ENCODE peak calls at places on chromosomes 5 and 9, in ten cellular contexts. One of them, this sample, is unnamed.

GRCh38 chr9:82466616-82467251 is 478.2 kb downstream of the SPATA31D1 start:
- DNase-seq in ovary: no peak
- DNase-seq in tibial nerve: no peak
- DNase-seq in stomach: no peak
- DNase-seq in suprapubic skin: no peak
- DNase-seq in transverse colon: no peak
- DNase-seq in HepG2: peak
- DNase-seq in A549: peak
- DNase-seq in K562: no peak
- DNase-seq in GM12878: no peak
- DNase-seq in this sample: no peak

GRCh38 chr5:63923914-63924313 is 38.3 kb downstream of the HTR1A start:
- DNase-seq in ovary: no peak
- DNase-seq in tibial nerve: no peak
- DNase-seq in stomach: peak
- DNase-seq in suprapubic skin: no peak
- DNase-seq in transverse colon: peak
- DNase-seq in HepG2: no peak
- DNase-seq in A549: peak
- DNase-seq in K562: no peak
- DNase-seq in GM12878: no peak
- DNase-seq in this sample: no peak

GRCh38 chr9:98146101-98146991 is 27.3 kb upstream of the TRIM14 start:
- DNase-seq in ovary: no peak
- DNase-seq in tibial nerve: no peak
- DNase-seq in stomach: peak
- DNase-seq in suprapubic skin: peak
- DNase-seq in transverse colon: peak
- DNase-seq in HepG2: peak
- DNase-seq in A549: peak
- DNase-seq in K562: no peak
- DNase-seq in GM12878: peak
- DNase-seq in this sample: peak

GRCh38 chr5:149580808-149581191 is 498 bp upstream of the ARHGEF37 start:
- DNase-seq in ovary: no peak
- DNase-seq in tibial nerve: no peak
- DNase-seq in stomach: no peak
- DNase-seq in suprapubic skin: no peak
- DNase-seq in transverse colon: no peak
- DNase-seq in HepG2: no peak
- DNase-seq in A549: no peak
- DNase-seq in K562: no peak
- DNase-seq in GM12878: no peak
- DNase-seq in this sample: no peak

GRCh38 chr5:133806847-133807246 is 161.6 kb downstream of the C5orf15 start:
- DNase-seq in ovary: no peak
- DNase-seq in tibial nerve: no peak
- DNase-seq in stomach: no peak
- DNase-seq in suprapubic skin: no peak
- DNase-seq in transverse colon: no peak
- DNase-seq in HepG2: no peak
- DNase-seq in A549: no peak
- DNase-seq in K562: no peak
- DNase-seq in GM12878: no peak
- DNase-seq in this sample: no peak

GRCh38 chr9:135581636-135582426 is 20.3 kb downstream of the PAEP start:
- DNase-seq in ovary: no peak
- DNase-seq in tibial nerve: no peak
- DNase-seq in stomach: peak
- DNase-seq in suprapubic skin: no peak
- DNase-seq in transverse colon: no peak
- DNase-seq in HepG2: no peak
- DNase-seq in A549: no peak
- DNase-seq in K562: no peak
- DNase-seq in GM12878: no peak
- DNase-seq in this sample: no peak

GRCh38 chr9:27086818-27087680 is 22.0 kb upstream of the TEK start:
- DNase-seq in ovary: no peak
- DNase-seq in tibial nerve: no peak
- DNase-seq in stomach: no peak
- DNase-seq in suprapubic skin: no peak
- DNase-seq in transverse colon: no peak
- DNase-seq in HepG2: no peak
- DNase-seq in A549: no peak
- DNase-seq in K562: no peak
- DNase-seq in GM12878: no peak
- DNase-seq in this sample: no peak

GRCh38 chr9:120829650-120830049 is 13.1 kb downstream of the PSMD5 start:
- DNase-seq in ovary: no peak
- DNase-seq in tibial nerve: no peak
- DNase-seq in stomach: no peak
- DNase-seq in suprapubic skin: no peak
- DNase-seq in transverse colon: no peak
- DNase-seq in HepG2: no peak
- DNase-seq in A549: no peak
- DNase-seq in K562: no peak
- DNase-seq in GM12878: no peak
- DNase-seq in this sample: no peak

GRCh38 chr5:78971998-78972397 is 13.1 kb downstream of the ARSB start:
- DNase-seq in ovary: no peak
- DNase-seq in tibial nerve: no peak
- DNase-seq in stomach: no peak
- DNase-seq in suprapubic skin: no peak
- DNase-seq in transverse colon: no peak
- DNase-seq in HepG2: no peak
- DNase-seq in A549: no peak
- DNase-seq in K562: no peak
- DNase-seq in GM12878: no peak
- DNase-seq in this sample: no peak

DNA sequence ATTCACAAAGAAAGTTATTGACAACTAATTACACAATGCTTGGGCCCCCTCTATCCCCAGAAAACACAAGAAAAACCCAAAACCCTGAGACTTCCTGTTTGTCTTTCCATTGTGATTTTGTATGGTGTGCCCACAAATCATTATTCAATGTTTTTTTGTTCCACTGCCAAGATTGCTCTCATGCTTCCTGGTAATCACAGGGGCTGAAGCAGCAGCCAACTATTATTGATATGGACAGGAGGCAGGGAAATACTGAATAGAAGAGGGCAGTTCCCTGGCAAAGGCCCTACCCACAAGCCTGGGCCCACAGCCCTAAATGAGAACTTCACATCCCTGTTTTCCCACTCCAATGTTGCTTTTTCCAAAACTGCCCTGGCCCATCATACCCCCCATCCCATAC is 21.5 kb upstream of the RFK start:
- DNase-seq in ovary: no peak
- DNase-seq in tibial nerve: no peak
- DNase-seq in stomach: peak
- DNase-seq in suprapubic skin: no peak
- DNase-seq in transverse colon: no peak
- DNase-seq in HepG2: no peak
- DNase-seq in A549: no peak
- DNase-seq in K562: no peak
- DNase-seq in GM12878: no peak
- DNase-seq in this sample: no peak
- TF ChIP-seq EP300 in ovary: no peak
- TF ChIP-seq EP300 in tibial nerve: no peak
- TF ChIP-seq EP300 in stomach: no peak
- TF ChIP-seq EP300 in suprapubic skin: no peak
- TF ChIP-seq EP300 in transverse colon: no peak
- TF ChIP-seq EP300 in HepG2: no peak
- TF ChIP-seq EP300 in A549: no peak
- TF ChIP-seq EP300 in K562: no peak
- TF ChIP-seq EP300 in GM12878: no peak
- TF ChIP-seq EP300 in this sample: no peak

DNA sequence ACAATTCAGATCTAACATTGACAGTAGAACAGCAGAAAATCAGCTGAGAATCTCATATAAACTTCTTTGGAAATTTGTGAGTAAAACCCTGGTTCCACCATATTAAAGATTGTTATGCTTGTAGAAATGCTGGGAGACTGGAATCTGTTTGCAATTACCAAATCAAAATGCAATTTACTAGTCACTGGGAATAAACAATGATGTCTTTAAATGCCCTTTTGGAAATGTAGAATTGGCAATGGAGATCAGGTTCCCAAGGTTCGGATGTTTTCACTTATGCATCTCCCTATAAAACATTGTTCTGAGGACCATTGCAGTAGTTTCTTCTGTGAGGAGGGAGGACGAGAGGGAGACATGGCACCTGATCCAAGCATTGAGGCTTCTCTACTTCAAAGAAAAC is 384.4 kb downstream of the TMEM167A start:
- DNase-seq in ovary: no peak
- DNase-seq in tibial nerve: no peak
- DNase-seq in stomach: no peak
- DNase-seq in suprapubic skin: no peak
- DNase-seq in transverse colon: no peak
- DNase-seq in HepG2: no peak
- DNase-seq in A549: no peak
- DNase-seq in K562: no peak
- DNase-seq in GM12878: no peak
- DNase-seq in this sample: no peak
- TF ChIP-seq EP300 in ovary: no peak
- TF ChIP-seq EP300 in tibial nerve: no peak
- TF ChIP-seq EP300 in stomach: no peak
- TF ChIP-seq EP300 in suprapubic skin: no peak
- TF ChIP-seq EP300 in transverse colon: no peak
- TF ChIP-seq EP300 in HepG2: no peak
- TF ChIP-seq EP300 in A549: no peak
- TF ChIP-seq EP300 in K562: no peak
- TF ChIP-seq EP300 in GM12878: no peak
- TF ChIP-seq EP300 in this sample: no peak

GRCh38 chr5:145341842-145342241 is 493.3 kb downstream of the PRELID2 start:
- DNase-seq in ovary: no peak
- DNase-seq in tibial nerve: no peak
- DNase-seq in stomach: no peak
- DNase-seq in suprapubic skin: no peak
- DNase-seq in transverse colon: no peak
- DNase-seq in HepG2: no peak
- DNase-seq in A549: peak
- DNase-seq in K562: no peak
- DNase-seq in GM12878: no peak
- DNase-seq in this sample: no peak

GRCh38 chr5:145350501-145350900 is 484.6 kb downstream of the PRELID2 start:
- DNase-seq in ovary: no peak
- DNase-seq in tibial nerve: no peak
- DNase-seq in stomach: no peak
- DNase-seq in suprapubic skin: no peak
- DNase-seq in transverse colon: no peak
- DNase-seq in HepG2: no peak
- DNase-seq in A549: no peak
- DNase-seq in K562: no peak
- DNase-seq in GM12878: no peak
- DNase-seq in this sample: no peak

GRCh38 chr5:145345883-145346282 is 489.3 kb downstream of the PRELID2 start:
- DNase-seq in ovary: no peak
- DNase-seq in tibial nerve: no peak
- DNase-seq in stomach: no peak
- DNase-seq in suprapubic skin: no peak
- DNase-seq in transverse colon: no peak
- DNase-seq in HepG2: no peak
- DNase-seq in A549: no peak
- DNase-seq in K562: no peak
- DNase-seq in GM12878: no peak
- DNase-seq in this sample: no peak

DNA sequence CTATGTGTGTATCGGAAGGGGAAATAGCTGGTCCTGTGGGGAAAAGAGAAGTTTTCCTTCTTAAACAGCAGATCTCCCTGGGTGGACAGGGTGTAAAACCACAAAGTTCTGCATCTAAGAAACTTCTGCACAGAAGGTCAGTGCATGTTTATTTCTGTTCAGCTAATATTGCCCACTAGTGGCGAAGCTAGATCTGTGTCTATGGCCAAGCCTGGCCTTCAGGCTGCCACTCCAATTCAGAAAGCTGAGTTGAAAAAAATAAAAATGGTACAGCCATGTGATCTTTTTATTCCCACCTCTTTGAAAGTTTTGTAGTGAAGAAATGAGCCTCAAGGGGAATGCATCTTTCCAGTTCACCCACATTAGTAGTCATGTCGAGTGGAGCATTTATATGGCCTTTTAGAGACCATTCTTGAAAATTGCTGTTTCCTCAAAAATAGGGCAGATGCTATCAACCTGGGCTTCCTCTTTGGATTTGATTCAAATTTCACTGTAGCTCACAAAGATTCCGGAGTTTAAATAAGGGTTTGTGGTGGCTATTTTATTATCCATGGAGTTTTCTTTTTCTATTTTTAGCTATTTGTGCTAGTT is 488.0 kb downstream of the PRELID2 start:
- DNase-seq in ovary: no peak
- DNase-seq in tibial nerve: no peak
- DNase-seq in stomach: no peak
- DNase-seq in suprapubic skin: no peak
- DNase-seq in transverse colon: no peak
- DNase-seq in HepG2: peak
- DNase-seq in A549: peak
- DNase-seq in K562: no peak
- DNase-seq in GM12878: no peak
- DNase-seq in this sample: no peak
- TF ChIP-seq EP300 in ovary: no peak
- TF ChIP-seq EP300 in tibial nerve: no peak
- TF ChIP-seq EP300 in stomach: no peak
- TF ChIP-seq EP300 in suprapubic skin: no peak
- TF ChIP-seq EP300 in transverse colon: no peak
- TF ChIP-seq EP300 in HepG2: no peak
- TF ChIP-seq EP300 in A549: no peak
- TF ChIP-seq EP300 in K562: no peak
- TF ChIP-seq EP300 in GM12878: no peak
- TF ChIP-seq EP300 in this sample: no peak

GRCh38 chr5:68277427-68277826 is 61.9 kb downstream of the PIK3R1 start:
- DNase-seq in ovary: no peak
- DNase-seq in tibial nerve: no peak
- DNase-seq in stomach: no peak
- DNase-seq in suprapubic skin: no peak
- DNase-seq in transverse colon: no peak
- DNase-seq in HepG2: no peak
- DNase-seq in A549: no peak
- DNase-seq in K562: no peak
- DNase-seq in GM12878: no peak
- DNase-seq in this sample: no peak

GRCh38 chr5:68276740-68277139 is 61.2 kb downstream of the PIK3R1 start:
- DNase-seq in ovary: no peak
- DNase-seq in tibial nerve: no peak
- DNase-seq in stomach: no peak
- DNase-seq in suprapubic skin: no peak
- DNase-seq in transverse colon: no peak
- DNase-seq in HepG2: no peak
- DNase-seq in A549: no peak
- DNase-seq in K562: no peak
- DNase-seq in GM12878: no peak
- DNase-seq in this sample: no peak

GRCh38 chr5:68282001-68282400 is 66.4 kb downstream of the PIK3R1 start:
- DNase-seq in ovary: no peak
- DNase-seq in tibial nerve: no peak
- DNase-seq in stomach: no peak
- DNase-seq in suprapubic skin: no peak
- DNase-seq in transverse colon: no peak
- DNase-seq in HepG2: no peak
- DNase-seq in A549: no peak
- DNase-seq in K562: no peak
- DNase-seq in GM12878: no peak
- DNase-seq in this sample: no peak

GRCh38 chr5:68274847-68275700 is 59.5 kb downstream of the PIK3R1 start:
- DNase-seq in ovary: no peak
- DNase-seq in tibial nerve: no peak
- DNase-seq in stomach: no peak
- DNase-seq in suprapubic skin: no peak
- DNase-seq in transverse colon: no peak
- DNase-seq in HepG2: no peak
- DNase-seq in A549: no peak
- DNase-seq in K562: no peak
- DNase-seq in GM12878: no peak
- DNase-seq in this sample: no peak

GRCh38 chr5:68279960-68280359 is 64.4 kb downstream of the PIK3R1 start:
- DNase-seq in ovary: no peak
- DNase-seq in tibial nerve: no peak
- DNase-seq in stomach: no peak
- DNase-seq in suprapubic skin: no peak
- DNase-seq in transverse colon: no peak
- DNase-seq in HepG2: no peak
- DNase-seq in A549: no peak
- DNase-seq in K562: no peak
- DNase-seq in GM12878: no peak
- DNase-seq in this sample: no peak
- TF ChIP-seq EP300 in ovary: no peak
- TF ChIP-seq EP300 in tibial nerve: no peak
- TF ChIP-seq EP300 in stomach: no peak
- TF ChIP-seq EP300 in suprapubic skin: no peak
- TF ChIP-seq EP300 in transverse colon: no peak
- TF ChIP-seq EP300 in HepG2: no peak
- TF ChIP-seq EP300 in A549: no peak
- TF ChIP-seq EP300 in K562: peak
- TF ChIP-seq EP300 in GM12878: no peak
- TF ChIP-seq EP300 in this sample: no peak

This sample was measured in upper lobe of left lung.